ENCODE peak calls at places on chromosome 2, in five cellular contexts. S, N, M, K and X are unnamed samples.

GRCh38 chr2:61789807-61790602 is 63.9 kb downstream of the FAM161A start:
- DNase-seq in N (no peak), M (no peak), S (no peak), K (peak; percentile 14), X (no peak)

GRCh38 chr2:19579466-19579865 is 221.0 kb upstream of the OSR1 start:
- DNase-seq in K (no peak), N (no peak), S (no peak), M (no peak), X (no peak)

GRCh38 chr2:70959271-70959761 is 19.1 kb upstream of the ANKRD53 start:
- DNase-seq in M (no peak), N (no peak), S (no peak), K (peak; percentile 21), X (no peak)

GRCh38 chr2:109369671-109370191 is 240.7 kb downstream of the SH3RF3 start:
- DNase-seq in K (no peak), N (no peak), M (no peak), S (no peak), X (no peak)

GRCh38 chr2:234694244-234695013 is 197.5 kb upstream of the ARL4C start:
- DNase-seq in M (no peak), S (peak; percentile 84), K (peak; percentile 66), N (no peak), X (no peak)

GRCh38 chr2:226799976-226800940 is 638 bp upstream of the IRS1 start:
- DNase-seq in K (peak; percentile 10), N (peak; percentile 75), M (no peak), S (no peak), X (no peak)

GRCh38 chr2:139600166-139600565 is 820.0 kb upstream of the NXPH2 start:
- DNase-seq in N (no peak), K (no peak), M (no peak), S (no peak), X (no peak)

GRCh38 chr2:232894251-232894650 is 24.2 kb downstream of the SNORC start:
- DNase-seq in N (peak; percentile 31), K (no peak), S (no peak), M (no peak), X (no peak)

GRCh38 chr2:33417093-33417492 is 59.4 kb upstream of the RASGRP3 start:
- DNase-seq in S (no peak), M (no peak), K (peak; percentile 30), N (no peak), X (no peak)

GRCh38 chr2:162072181-162072702 is 1.8 kb downstream of the DPP4 start:
- DNase-seq in S (peak; percentile 51), K (no peak), N (no peak), M (no peak), X (no peak)

GRCh38 chr2:191618046-191618788 is 59.7 kb upstream of the NABP1 start:
- DNase-seq in M (no peak), N (no peak), S (no peak), K (no peak), X (no peak)

GRCh38 chr2:26034597-26035067 is 748 bp downstream of the RAB10 start:
- DNase-seq in N (no peak), K (no peak), S (peak; percentile 19), M (no peak), X (peak; percentile 63)

GRCh38 chr2:175010848-175011254 is 5.7 kb upstream of the CHN1 start:
- DNase-seq in S (no peak), K (no peak), N (no peak), M (no peak), X (no peak)

GRCh38 chr2:214180686-214181085 is 230.2 kb upstream of the VWC2L start:
- DNase-seq in S (no peak), N (no peak), K (no peak), M (no peak), X (no peak)

GRCh38 chr2:226583715-226584114 is 215.9 kb downstream of the IRS1 start:
- DNase-seq in S (peak; percentile 93), N (no peak), K (peak; percentile 89), M (no peak), X (no peak)